ENCODE peak calls at places on chromosomes 1 and 21, in six cellular contexts. I is neural crest cell, Y is nucleus accumbens, P is A549, K is T-helper 1 cell, Z is T-cell. M is an unnamed sample.

GRCh38 chr1:204975568-204976235 is 67.3 kb upstream of the CNTN2 start:
- DNase-seq in I (peak), Y (peak), P (peak), K (no peak), Z (no peak), M (peak)

GRCh38 chr1:200894712-200895447 is at the start of gene INAVA:
- DNase-seq in I (no peak), Y (no peak), P (peak), K (no peak), Z (no peak), M (no peak)

GRCh38 chr1:23126200-23126599 is 42.5 kb downstream of the LUZP1 start:
- DNase-seq in I (no peak), Y (no peak), P (no peak), K (no peak), Z (no peak), M (no peak)

GRCh38 chr1:98119793-98120192 is 199.0 kb upstream of the DPYD start:
- DNase-seq in I (peak), Y (no peak), P (peak), K (no peak), Z (no peak), M (no peak)

GRCh38 chr1:10631811-10632481 is 157.2 kb downstream of the PEX14 start:
- DNase-seq in I (no peak), Y (no peak), P (no peak), K (no peak), Z (no peak), M (no peak)

GRCh38 chr1:222616535-222616934 is 1.4 kb upstream of the MIA3 start:
- DNase-seq in I (no peak), Y (no peak), P (peak), K (no peak), Z (no peak), M (no peak)

GRCh38 chr1:159493354-159493753 is 42.5 kb downstream of the OR10J5 start:
- DNase-seq in I (no peak), Y (no peak), P (no peak), K (no peak), Z (no peak), M (no peak)

GRCh38 chr21:42923553-42924432 is 1.6 kb downstream of the ERVH48-1 start:
- DNase-seq in I (peak), Y (peak), P (peak), K (peak), Z (peak), M (peak)

GRCh38 chr1:39524591-39525365 is 33.3 kb downstream of the BMP8A start:
- DNase-seq in I (no peak), Y (no peak), P (no peak), K (no peak), Z (no peak), M (no peak)

GRCh38 chr1:184056921-184057496 is 5.5 kb downstream of the TSEN15 start:
- DNase-seq in I (no peak), Y (no peak), P (peak), K (no peak), Z (no peak), M (no peak)

GRCh38 chr1:42941640-42942330 is 16.9 kb downstream of the SLC2A1 start:
- DNase-seq in I (no peak), Y (peak), P (peak), K (no peak), Z (no peak), M (peak)

M was measured in H54.